ENCODE peak calls at places on chromosomes 7 and 10, in seven cellular contexts. F is IMR-90, O is H9, W is mesendoderm, L is mesenchymal stem cell, P is H1, D is trophoblast cell. M is an unnamed sample.
A peak's percentile ranks its signal among the peaks of the same experiment; 100 is the strongest.

GRCh38 chr7:131194070-131194865 is 133.4 kb upstream of the MKLN1 start:
- DNase-seq in F (no peak), O (no peak), D (no peak), L (no peak), W (no peak), P (no peak), M (no peak)

GRCh38 chr10:51010977-51011376 is 63.3 kb upstream of the PRKG1 start:
- DNase-seq in F (peak; percentile 54), P (no peak), O (no peak), D (peak; percentile 76), L (peak; percentile 58), W (peak; percentile 50), M (no peak)

GRCh38 chr7:138756591-138757222 is 41.1 kb upstream of the TMEM213 start:
- DNase-seq in W (no peak), F (no peak), D (no peak), L (no peak), P (no peak), O (no peak), M (no peak)

GRCh38 chr10:13256627-13257026 is 22.5 kb upstream of the UCMA start:
- DNase-seq in F (no peak), L (no peak), P (no peak), W (no peak), O (no peak), D (no peak), M (no peak)

GRCh38 chr10:49187950-49188761 is at the start of gene TMEM273:
- DNase-seq in O (no peak), D (peak; percentile 23), P (no peak), W (no peak), F (no peak), L (no peak), M (no peak)

GRCh38 chr7:20892776-20893175 is 106.1 kb upstream of the SP8 start:
- DNase-seq in O (no peak), P (no peak), D (no peak), F (no peak), L (no peak), W (no peak), M (no peak)

GRCh38 chr10:26407406-26407969 is 30.7 kb upstream of the APBB1IP start:
- DNase-seq in P (no peak), F (no peak), O (no peak), W (peak; percentile 27), L (peak; percentile 70), D (peak; percentile 96), M (no peak)

GRCh38 chr10:79142064-79142491 is 73.3 kb downstream of the ZMIZ1 start:
- DNase-seq in F (peak; percentile 85), L (peak; percentile 95), O (no peak), W (no peak), D (no peak), P (no peak), M (no peak)

GRCh38 chr7:24283559-24283899 is 461 bp upstream of the NPY start:
- DNase-seq in D (no peak), O (no peak), W (peak; percentile 27), L (no peak), F (no peak), P (no peak), M (no peak)

GRCh38 chr10:24153016-24153415 is 55.9 kb upstream of the KIAA1217 start:
- DNase-seq in L (peak; percentile 25), P (no peak), D (peak; percentile 7), O (no peak), F (no peak), W (no peak), M (no peak)

GRCh38 chr7:75642810-75643486 is 95.8 kb downstream of the HIP1 start:
- DNase-seq in F (peak; percentile 66), O (peak; percentile 76), D (peak; percentile 90), P (no peak), W (peak; percentile 88), L (peak; percentile 65), M (no peak)

GRCh38 chr7:155807805-155808550 is 4.3 kb downstream of the SHH start:
- DNase-seq in L (no peak), O (peak; percentile 45), D (no peak), W (peak; percentile 53), P (no peak), F (no peak), M (no peak)

GRCh38 chr10:131653550-131654470 is 247.0 kb upstream of the PPP2R2D start:
- DNase-seq in W (no peak), L (no peak), O (peak; percentile 14), F (no peak), D (no peak), P (no peak), M (no peak)
- H3K4me1 ChIP-seq in W (peaks cover 4% of the 10 kb centered on the region), L (peaks cover 4% of the 10 kb centered on the region), O (peaks cover 9% of the 10 kb centered on the region), F (no peaks in the 10 kb centered on the region), D (peaks cover 7% of the 10 kb centered on the region), P (peaks cover 28% of the 10 kb centered on the region), M (peaks cover 16% of the 10 kb centered on the region)

GRCh38 chr10:62330213-62330612 is 44.0 kb upstream of the ZNF365 start:
- DNase-seq in P (no peak), W (no peak), D (no peak), F (no peak), O (no peak), L (no peak), M (no peak)

GRCh38 chr10:62323751-62324150 is 50.4 kb upstream of the ZNF365 start:
- DNase-seq in D (peak; percentile 88), P (no peak), W (peak; percentile 44), F (no peak), L (no peak), O (no peak), M (no peak)

GRCh38 chr10:62327897-62328296 is 46.3 kb upstream of the ZNF365 start:
- DNase-seq in O (no peak), W (no peak), D (peak; percentile 21), F (no peak), L (no peak), P (no peak), M (no peak)

GRCh38 chr10:62326134-62326533 is 48.0 kb upstream of the ZNF365 start:
- DNase-seq in W (no peak), P (no peak), L (no peak), F (no peak), D (peak; percentile 12), O (no peak), M (no peak)
- H3K18ac ChIP-seq in W (no peak overlapping the region), P (no peak overlapping the region), L (no peak overlapping the region), F (no peak overlapping the region), D (no peak overlapping the region), O (no peak overlapping the region), M (no peak overlapping the region)

GRCh38 chr10:71580926-71581325 is 138.7 kb downstream of the C10orf105 start:
- DNase-seq in F (no peak), D (no peak), W (no peak), P (no peak), L (no peak), O (no peak), M (no peak)
- H3K4me1 ChIP-seq in F (no peaks in the 10 kb centered on the region), D (no peaks in the 10 kb centered on the region), W (peaks cover 2% of the 10 kb centered on the region), P (peaks cover 13% of the 10 kb centered on the region), L (peaks cover 11% of the 10 kb centered on the region), O (no peaks in the 10 kb centered on the region), M (peaks cover 10% of the 10 kb centered on the region)

GRCh38 chr7:129466796-129467195 is 32.6 kb downstream of the STRIP2 start:
- DNase-seq in F (no peak), P (no peak), D (no peak), L (no peak), W (no peak), O (no peak), M (no peak)

GRCh38 chr7:129464194-129464593 is 30.0 kb downstream of the STRIP2 start:
- DNase-seq in D (no peak), L (no peak), F (no peak), O (no peak), P (no peak), W (no peak), M (no peak)

GRCh38 chr7:129462445-129462844 is 28.2 kb downstream of the STRIP2 start:
- DNase-seq in D (no peak), P (no peak), O (no peak), F (no peak), W (no peak), L (no peak), M (no peak)

GRCh38 chr7:129468087-129468486 is 33.9 kb downstream of the STRIP2 start:
- DNase-seq in L (peak; percentile 46), F (peak; percentile 75), P (no peak), O (no peak), W (no peak), D (peak; percentile 67), M (no peak)

GRCh38 chr7:129465080-129465479 is 30.8 kb downstream of the STRIP2 start:
- DNase-seq in W (peak; percentile 48), D (peak; percentile 63), P (no peak), L (no peak), O (no peak), F (no peak), M (no peak)
- H3K18ac ChIP-seq in W (no peak overlapping the region), D (no peak overlapping the region), P (no peak overlapping the region), L (no peak overlapping the region), O (no peak overlapping the region), F (no peak overlapping the region), M (no peak overlapping the region)

DNA sequence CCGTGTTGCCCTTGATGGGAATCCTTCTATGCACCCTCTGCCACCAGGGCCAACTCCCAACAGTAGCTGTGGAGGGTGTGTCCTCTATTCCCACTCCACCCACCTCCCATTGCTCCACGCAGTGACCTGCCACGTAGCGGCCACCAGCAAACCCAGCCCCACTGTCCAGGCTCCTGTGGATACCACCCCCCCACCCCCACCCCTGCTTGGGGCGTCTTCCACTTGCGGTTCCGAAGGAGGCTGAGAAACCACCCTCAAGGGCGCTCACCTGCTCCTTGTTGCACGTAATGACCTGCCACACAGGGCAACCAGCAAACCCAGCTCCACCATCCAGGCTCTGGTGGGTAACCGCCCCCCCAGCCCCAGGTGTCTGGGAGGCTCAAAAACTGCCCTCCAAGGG is 72.0 kb downstream of the DIP2C start:
- DNase-seq in L (no peak), O (no peak), P (no peak), D (no peak), F (no peak), W (no peak), M (no peak)
- H3K4me1 ChIP-seq in L (peaks cover 31% of the 10 kb centered on the region), O (peaks cover 7% of the 10 kb centered on the region), P (peaks cover 17% of the 10 kb centered on the region), D (peaks cover 33% of the 10 kb centered on the region), F (peaks cover 39% of the 10 kb centered on the region), W (peaks cover 5% of the 10 kb centered on the region), M (peaks cover 27% of the 10 kb centered on the region)

GRCh38 chr10:132904814-132905649 is 37.3 kb downstream of the CFAP46 start:
- DNase-seq in F (peak; percentile 5), W (no peak), P (no peak), D (no peak), L (no peak), O (no peak), M (no peak)
- H3K18ac ChIP-seq in F (no peak overlapping the region), W (no peak overlapping the region), P (no peak overlapping the region), D (no peak overlapping the region), L (no peak overlapping the region), O (no peak overlapping the region), M (no peak overlapping the region)

GRCh38 chr10:33459597-33459996 is 125.1 kb upstream of the NRP1 start:
- DNase-seq in W (no peak), D (no peak), L (no peak), O (no peak), P (no peak), F (peak; percentile 28), M (no peak)
- H3K4me1 ChIP-seq in W (no peaks in the 10 kb centered on the region), D (no peaks in the 10 kb centered on the region), L (peaks cover 2% of the 10 kb centered on the region), O (no peaks in the 10 kb centered on the region), P (no peaks in the 10 kb centered on the region), F (peaks cover 2% of the 10 kb centered on the region), M (no peaks in the 10 kb centered on the region)

DNA sequence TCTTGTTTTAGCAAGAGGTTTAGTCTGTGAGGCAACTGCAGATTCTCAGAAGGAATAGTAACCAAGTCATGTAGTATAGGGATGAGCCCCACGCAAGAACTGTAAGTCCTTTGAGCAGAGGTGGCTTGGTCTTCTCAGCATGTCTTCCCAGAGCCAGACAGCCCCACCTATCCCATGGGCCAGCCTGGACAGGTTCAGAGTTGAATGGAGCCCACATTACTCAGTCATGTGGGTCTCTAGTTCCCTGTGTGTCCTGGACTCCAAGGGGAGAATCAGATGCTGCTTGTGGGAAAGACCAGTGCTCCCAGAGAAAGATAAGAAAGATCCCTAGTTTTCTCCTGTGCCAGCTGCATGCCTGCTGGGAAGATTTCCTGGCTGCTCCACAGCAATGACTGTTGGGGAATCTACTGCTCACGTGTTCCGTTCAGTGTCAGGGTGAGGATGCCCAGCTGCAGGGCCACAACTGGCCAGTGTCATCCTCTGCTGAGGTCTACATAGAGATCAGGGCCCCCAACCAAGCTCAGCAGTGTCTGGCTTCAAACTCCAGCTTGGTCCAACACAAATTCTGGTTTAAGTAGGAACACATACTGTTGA is 66.9 kb upstream of the UNC5B start:
- DNase-seq in O (peak; percentile 15), P (no peak), F (no peak), W (no peak), L (no peak), D (no peak), M (no peak)
- H3K18ac ChIP-seq in O (no peak overlapping the region), P (no peak overlapping the region), F (no peak overlapping the region), W (no peak overlapping the region), L (no peak overlapping the region), D (no peak overlapping the region), M (no peak overlapping the region)

M was measured in neuronal stem cell.